ENCODE peak calls at places on chromosomes 2 and 18, in eight cellular contexts. F is upper lobe of right lung; V is kidney epithelial cell; I is stimulated activated CD4-positive, alpha-beta T cell treated with anti-CD3 and anti-CD28 coated beads, Interleukin-12 subunit alpha, Interleukin-12 subunit beta, amount 100 ng/mL, for 48 hours; G is HT-29; R is mammary epithelial cell; K is iris pigment epithelial cell; A is mucosa of gallbladder. W is an unnamed sample.

GRCh38 chr2:149906871-149907270 is 319.3 kb upstream of the MMADHC start:
- DNase-seq in A (no peak), V (no peak), R (no peak), G (no peak), K (no peak), I (no peak), F (no peak), W (no peak)

GRCh38 chr18:41681138-41681881 is 273.7 kb upstream of the PIK3C3 start:
- DNase-seq in R (peak; percentile 3), V (no peak), A (no peak), G (no peak), K (peak; percentile 24), I (no peak), F (no peak), W (no peak)

GRCh38 chr2:22904126-22904684 is 480.8 kb upstream of the KLHL29 start:
- DNase-seq in R (no peak), K (no peak), F (peak; percentile 68), A (no peak), V (no peak), I (no peak), G (peak; percentile 56), W (no peak)

GRCh38 chr2:129205766-129206165 is 773.7 kb upstream of the RAB6C start:
- DNase-seq in F (no peak), A (no peak), G (no peak), K (no peak), I (no peak), R (no peak), V (no peak), W (no peak)

GRCh38 chr2:12284487-12284886 is 432.2 kb upstream of the TRIB2 start:
- DNase-seq in F (no peak), R (peak; percentile 84), G (no peak), V (no peak), I (no peak), K (peak; percentile 78), A (no peak), W (no peak)

GRCh38 chr2:49490710-49491109 is 336.4 kb upstream of the FSHR start:
- DNase-seq in A (peak; percentile 52), V (no peak), I (no peak), G (peak; percentile 55), F (no peak), R (peak; percentile 35), K (peak; percentile 0), W (no peak)

GRCh38 chr18:48872234-48873145 is 78.3 kb downstream of the SMAD7 start:
- DNase-seq in K (peak; percentile 45), G (no peak), F (no peak), R (peak; percentile 45), V (no peak), A (no peak), I (no peak), W (no peak)

GRCh38 chr18:40935423-40935822 is 1019.6 kb upstream of the PIK3C3 start:
- DNase-seq in R (peak; percentile 12), G (peak; percentile 54), A (no peak), V (no peak), I (no peak), F (no peak), K (peak; percentile 42), W (no peak)

GRCh38 chr18:58526425-58527115 is 102.3 kb downstream of the ALPK2 start:
- DNase-seq in F (no peak), A (no peak), I (no peak), R (no peak), G (peak; percentile 60), K (no peak), V (peak; percentile 74), W (no peak)

GRCh38 chr2:73838889-73839539 is 10.3 kb downstream of the STAMBP start:
- DNase-seq in G (no peak), R (no peak), F (no peak), K (no peak), V (no peak), I (no peak), A (no peak), W (no peak)

GRCh38 chr2:21710496-21710895 is 586.7 kb downstream of the TDRD15 start:
- DNase-seq in G (no peak), A (no peak), V (no peak), I (no peak), R (no peak), K (no peak), F (no peak), W (no peak)

GRCh38 chr2:136378712-136379595 is 261.0 kb upstream of the CXCR4 start:
- DNase-seq in A (peak; percentile 56), F (no peak), I (peak; percentile 56), R (peak; percentile 21), G (peak; percentile 65), V (peak; percentile 5), K (peak; percentile 60), W (no peak)

GRCh38 chr18:8800445-8800844 is 95.1 kb downstream of the MTCL1 start:
- DNase-seq in K (peak; percentile 97), F (no peak), R (peak; percentile 78), A (no peak), V (peak; percentile 99), G (no peak), I (no peak), W (no peak)

GRCh38 chr2:14560686-14561085 is 71.8 kb upstream of the LRATD1 start:
- DNase-seq in K (no peak), V (no peak), G (no peak), R (no peak), I (no peak), F (no peak), A (no peak), W (no peak)

GRCh38 chr18:7514796-7515440 is 52.2 kb upstream of the PTPRM start:
- DNase-seq in A (no peak), R (peak; percentile 12), F (no peak), G (no peak), I (no peak), K (no peak), V (no peak), W (no peak)

GRCh38 chr18:35393716-35394115 is 16.6 kb upstream of the ZNF396 start:
- DNase-seq in R (no peak), F (no peak), K (no peak), V (no peak), I (no peak), A (no peak), G (no peak), W (no peak)

GRCh38 chr18:47611649-47612048 is 318.8 kb downstream of the SMAD2 start:
- DNase-seq in V (no peak), K (no peak), A (no peak), I (no peak), G (no peak), R (no peak), F (no peak), W (no peak)

GRCh38 chr2:176997074-176997791 is 215.4 kb upstream of the HNRNPA3 start:
- DNase-seq in K (peak; percentile 61), I (no peak), R (peak; percentile 69), G (peak; percentile 57), A (peak; percentile 79), F (no peak), V (peak; percentile 39), W (no peak)

GRCh38 chr2:103809946-103810345 is 1044.0 kb upstream of the POU3F3 start:
- DNase-seq in V (no peak), I (no peak), F (no peak), R (no peak), K (no peak), G (no peak), A (no peak), W (no peak)

GRCh38 chr2:43192939-43193651 is 33.3 kb downstream of the ZFP36L2 start:
- DNase-seq in K (no peak), F (no peak), G (no peak), A (no peak), I (no peak), V (no peak), R (no peak), W (no peak)

GRCh38 chr2:113890253-113891235 is 655 bp downstream of the ACTR3 start:
- DNase-seq in K (peak; percentile 83), G (peak; percentile 75), V (peak; percentile 63), A (peak; percentile 70), I (peak; percentile 72), F (peak; percentile 79), R (peak; percentile 83), W (peak; percentile 75)

GRCh38 chr18:25705650-25706049 is 353.7 kb upstream of the ZNF521 start:
- DNase-seq in K (no peak), F (no peak), I (no peak), A (no peak), G (no peak), R (no peak), V (no peak), W (no peak)

GRCh38 chr18:80009661-80010550 is 21.5 kb upstream of the TXNL4A start:
- DNase-seq in F (no peak), A (peak; percentile 84), G (peak; percentile 34), R (peak; percentile 80), V (no peak), I (no peak), K (peak; percentile 98), W (no peak)

GRCh38 chr2:38700881-38701458 is 35.1 kb downstream of the GALM start:
- DNase-seq in F (no peak), R (peak; percentile 17), I (no peak), K (no peak), V (no peak), G (no peak), A (no peak), W (no peak)

GRCh38 chr2:231680284-231680991 is 27.9 kb upstream of the PTMA start:
- DNase-seq in I (no peak), R (no peak), G (peak; percentile 93), K (no peak), A (no peak), V (no peak), F (peak; percentile 79), W (peak; percentile 79)

GRCh38 chr2:207394812-207395534 is 134.8 kb upstream of the CREB1 start:
- DNase-seq in F (no peak), V (peak; percentile 97), G (peak; percentile 41), K (peak; percentile 99), R (peak; percentile 100), I (peak; percentile 72), A (no peak), W (no peak)

GRCh38 chr2:9287400-9288059 is 80.9 kb downstream of the ASAP2 start:
- DNase-seq in I (no peak), F (no peak), G (peak; percentile 74), A (no peak), K (peak; percentile 97), V (peak; percentile 100), R (peak; percentile 99), W (no peak)

GRCh38 chr18:41370740-41371623 is 584.1 kb upstream of the PIK3C3 start:
- DNase-seq in A (no peak), F (no peak), V (no peak), R (no peak), I (no peak), G (no peak), K (no peak), W (no peak)

GRCh38 chr2:119240311-119241204 is 16.9 kb downstream of the STEAP3 start:
- DNase-seq in R (peak; percentile 81), F (peak; percentile 79), V (no peak), A (no peak), K (peak; percentile 85), I (no peak), G (no peak), W (no peak)

GRCh38 chr18:56168049-56168781 is 470.2 kb downstream of the TXNL1 start:
- DNase-seq in F (no peak), A (no peak), I (no peak), R (peak; percentile 72), V (peak; percentile 25), G (peak; percentile 36), K (peak; percentile 54), W (no peak)

GRCh38 chr2:34188464-34188863 is 589.4 kb upstream of the FAM98A start:
- DNase-seq in K (no peak), V (no peak), G (no peak), F (no peak), R (no peak), A (no peak), I (no peak), W (no peak)

GRCh38 chr2:96097951-96098823 is 18.2 kb downstream of the ADRA2B start:
- DNase-seq in A (no peak), I (no peak), F (no peak), V (no peak), K (no peak), G (no peak), R (no peak), W (no peak)

GRCh38 chr2:162840598-162841246 is 2.2 kb upstream of the KCNH7 start:
- DNase-seq in I (no peak), G (peak; percentile 74), F (no peak), R (peak; percentile 65), K (peak; percentile 76), A (peak; percentile 63), V (peak; percentile 48), W (peak; percentile 78)

GRCh38 chr2:50515638-50516037 is 516.3 kb downstream of the NRXN1 start:
- DNase-seq in F (no peak), R (peak; percentile 14), K (no peak), I (no peak), V (no peak), G (no peak), A (no peak), W (no peak)